ENCODE peak calls at places on chromosomes 3 and 15, in five cellular contexts. One of them, this sample, is unnamed.

GRCh38 chr3:158532099-158532734 is 38.8 kb upstream of the MLF1 start:
- DNase-seq in Panc1: peak; percentile 32
- DNase-seq in AG04450: peak; percentile 23
- DNase-seq in lower lobe of right lung: no peak
- DNase-seq in left lung: no peak
- DNase-seq in this sample: no peak

GRCh38 chr3:155196131-155197075 is 97.1 kb downstream of the STRIT1 start:
- DNase-seq in left lung: no peak
- DNase-seq in Panc1: no peak
- DNase-seq in lower lobe of right lung: no peak
- DNase-seq in AG04450: no peak
- DNase-seq in this sample: no peak

GRCh38 chr3:172152869-172153268 is 113.5 kb downstream of the FNDC3B start:
- DNase-seq in Panc1: no peak
- DNase-seq in left lung: no peak
- DNase-seq in lower lobe of right lung: no peak
- DNase-seq in AG04450: no peak
- DNase-seq in this sample: no peak

GRCh38 chr15:76343313-76343996 is 6.9 kb downstream of the ISL2 start:
- DNase-seq in Panc1: no peak
- DNase-seq in lower lobe of right lung: no peak
- DNase-seq in left lung: no peak
- DNase-seq in AG04450: no peak
- DNase-seq in this sample: no peak

GRCh38 chr3:196159952-196160804 is 51.0 kb downstream of the ZDHHC19 start:
- DNase-seq in left lung: peak; percentile 83
- DNase-seq in lower lobe of right lung: peak; percentile 78
- DNase-seq in AG04450: no peak
- DNase-seq in Panc1: no peak
- DNase-seq in this sample: no peak

GRCh38 chr15:43134157-43134637 is 811 bp downstream of the TMEM62 start:
- DNase-seq in AG04450: no peak
- DNase-seq in left lung: no peak
- DNase-seq in lower lobe of right lung: no peak
- DNase-seq in Panc1: no peak
- DNase-seq in this sample: no peak

GRCh38 chr3:8938021-8938420 is 25.3 kb downstream of the RAD18 start:
- DNase-seq in AG04450: no peak
- DNase-seq in lower lobe of right lung: no peak
- DNase-seq in left lung: no peak
- DNase-seq in Panc1: no peak
- DNase-seq in this sample: no peak

GRCh38 chr3:52084216-52084945 is 28.0 kb upstream of the DUSP7 start:
- DNase-seq in lower lobe of right lung: peak; percentile 15
- DNase-seq in AG04450: no peak
- DNase-seq in left lung: peak; percentile 10
- DNase-seq in Panc1: no peak
- DNase-seq in this sample: no peak

GRCh38 chr3:197178998-197179397 is 119.4 kb downstream of the DLG1 start:
- DNase-seq in Panc1: no peak
- DNase-seq in left lung: no peak
- DNase-seq in AG04450: no peak
- DNase-seq in lower lobe of right lung: no peak
- DNase-seq in this sample: no peak

GRCh38 chr15:40499931-40500330 is 29.1 kb downstream of the CHST14 start:
- DNase-seq in Panc1: no peak
- DNase-seq in left lung: no peak
- DNase-seq in AG04450: no peak
- DNase-seq in lower lobe of right lung: no peak
- DNase-seq in this sample: no peak

GRCh38 chr3:141266797-141267555 is 35.4 kb downstream of the PXYLP1 start:
- DNase-seq in lower lobe of right lung: no peak
- DNase-seq in Panc1: no peak
- DNase-seq in left lung: no peak
- DNase-seq in AG04450: no peak
- DNase-seq in this sample: peak; percentile 51

GRCh38 chr3:177589921-177590336 is 392.6 kb upstream of the TBL1XR1 start:
- DNase-seq in lower lobe of right lung: no peak
- DNase-seq in Panc1: peak; percentile 18
- DNase-seq in left lung: no peak
- DNase-seq in AG04450: peak; percentile 91
- DNase-seq in this sample: no peak

GRCh38 chr3:196498297-196498696 is 5.3 kb downstream of the RNF168 start:
- DNase-seq in lower lobe of right lung: no peak
- DNase-seq in left lung: no peak
- DNase-seq in Panc1: no peak
- DNase-seq in AG04450: no peak
- DNase-seq in this sample: no peak

GRCh38 chr15:89098281-89098680 is 10.0 kb downstream of the ABHD2 start:
- DNase-seq in Panc1: no peak
- DNase-seq in lower lobe of right lung: no peak
- DNase-seq in AG04450: no peak
- DNase-seq in left lung: no peak
- DNase-seq in this sample: no peak

DNA sequence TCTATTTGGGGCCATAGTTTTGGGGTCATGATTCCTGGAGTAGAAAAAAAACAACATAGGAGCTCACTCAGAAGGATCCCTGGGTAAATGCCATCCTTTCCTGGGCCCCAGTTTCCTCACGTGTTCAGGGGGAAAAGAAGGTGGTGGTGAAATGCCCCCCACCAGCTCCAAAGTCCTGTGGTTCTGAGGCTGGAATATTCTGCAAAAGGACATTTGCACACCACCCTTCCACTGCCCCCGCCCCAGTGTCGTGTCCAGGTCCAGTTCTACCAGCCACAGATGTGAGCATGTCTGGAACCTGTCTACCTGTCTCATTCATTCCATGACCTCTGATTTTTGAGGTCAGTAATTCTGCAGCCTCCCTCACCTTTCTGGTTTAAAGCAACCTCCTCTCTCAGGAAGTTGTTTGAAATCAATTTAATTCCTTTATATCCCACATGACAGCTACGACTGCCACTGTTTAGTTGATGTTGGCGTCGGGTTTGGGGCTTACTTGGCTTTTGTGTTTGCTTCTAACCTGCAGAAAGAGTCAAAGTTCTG is 82.1 kb downstream of the SMAD3 start:
- DNase-seq in AG04450: no peak
- DNase-seq in lower lobe of right lung: no peak
- DNase-seq in left lung: no peak
- DNase-seq in Panc1: no peak
- DNase-seq in this sample: no peak
- H3K9me3 ChIP-seq in AG04450: no peaks in the 10 kb centered on the region
- H3K9me3 ChIP-seq in lower lobe of right lung: no peaks in the 10 kb centered on the region
- H3K9me3 ChIP-seq in left lung: no peaks in the 10 kb centered on the region
- H3K9me3 ChIP-seq in Panc1: no peaks in the 10 kb centered on the region
- H3K9me3 ChIP-seq in this sample: no peaks in the 10 kb centered on the region

GRCh38 chr3:11543141-11543947 is 100.4 kb downstream of the VGLL4 start:
- DNase-seq in left lung: no peak
- DNase-seq in lower lobe of right lung: no peak
- DNase-seq in AG04450: no peak
- DNase-seq in Panc1: no peak
- DNase-seq in this sample: no peak

GRCh38 chr3:11544413-11545181 is 99.1 kb downstream of the VGLL4 start:
- DNase-seq in AG04450: no peak
- DNase-seq in left lung: no peak
- DNase-seq in lower lobe of right lung: no peak
- DNase-seq in Panc1: no peak
- DNase-seq in this sample: no peak

GRCh38 chr3:11545186-11545851 is 98.4 kb downstream of the VGLL4 start:
- DNase-seq in AG04450: no peak
- DNase-seq in left lung: no peak
- DNase-seq in Panc1: no peak
- DNase-seq in lower lobe of right lung: no peak
- DNase-seq in this sample: no peak

GRCh38 chr3:11542551-11542950 is 101.2 kb downstream of the VGLL4 start:
- DNase-seq in Panc1: no peak
- DNase-seq in left lung: no peak
- DNase-seq in lower lobe of right lung: no peak
- DNase-seq in AG04450: no peak
- DNase-seq in this sample: no peak

GRCh38 chr3:11543948-11544387 is 99.7 kb downstream of the VGLL4 start:
- DNase-seq in lower lobe of right lung: no peak
- DNase-seq in AG04450: no peak
- DNase-seq in Panc1: no peak
- DNase-seq in left lung: no peak
- DNase-seq in this sample: no peak
- H3K27ac ChIP-seq in lower lobe of right lung: no peak overlapping the region
- H3K27ac ChIP-seq in AG04450: no peak overlapping the region
- H3K27ac ChIP-seq in Panc1: peak overlapping the region; percentile 68
- H3K27ac ChIP-seq in left lung: no peak overlapping the region
- H3K27ac ChIP-seq in this sample: no peak overlapping the region

DNA sequence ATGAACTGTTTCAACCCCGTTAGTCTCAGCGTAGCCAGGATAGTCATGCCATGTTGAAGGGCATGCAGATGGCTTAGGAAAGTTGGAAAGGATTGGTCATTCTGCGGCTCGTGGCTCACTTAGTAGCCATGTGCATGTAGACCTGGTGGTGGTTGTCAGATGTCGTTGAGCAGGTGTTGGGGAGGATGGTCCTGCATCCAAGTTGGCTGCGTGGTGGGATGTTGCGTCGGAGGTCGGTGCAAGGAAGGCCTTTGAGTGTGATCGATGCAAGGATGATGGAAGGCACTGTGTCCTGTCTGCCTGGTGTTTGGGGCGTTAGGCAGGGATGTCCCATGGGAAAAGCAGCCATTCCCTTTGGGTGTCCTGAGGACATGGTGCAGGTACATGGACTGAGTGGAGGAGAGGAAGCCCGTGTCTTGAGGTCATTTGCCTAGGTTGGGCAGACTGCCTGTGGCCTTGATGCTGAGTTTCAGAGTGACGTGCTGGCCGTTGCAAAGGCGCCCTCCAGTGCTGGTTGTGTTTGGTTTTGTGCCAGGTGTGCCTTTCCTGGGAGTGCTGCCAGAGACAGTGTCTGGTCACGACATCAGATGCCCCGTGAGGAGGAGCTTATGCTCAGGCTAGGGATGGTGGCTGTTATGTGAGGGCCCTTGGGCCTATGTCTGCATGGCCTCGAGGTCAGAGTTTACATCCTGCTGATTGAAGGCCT is 103.4 kb downstream of the SNRPN start:
- DNase-seq in lower lobe of right lung: peak; percentile 33
- DNase-seq in Panc1: no peak
- DNase-seq in left lung: no peak
- DNase-seq in AG04450: no peak
- DNase-seq in this sample: no peak
- H3K9me3 ChIP-seq in lower lobe of right lung: peaks cover 100% of the 10 kb centered on the region
- H3K9me3 ChIP-seq in Panc1: peaks cover 72% of the 10 kb centered on the region
- H3K9me3 ChIP-seq in left lung: no peaks in the 10 kb centered on the region
- H3K9me3 ChIP-seq in AG04450: peaks cover 100% of the 10 kb centered on the region
- H3K9me3 ChIP-seq in this sample: peaks cover 100% of the 10 kb centered on the region

DNA sequence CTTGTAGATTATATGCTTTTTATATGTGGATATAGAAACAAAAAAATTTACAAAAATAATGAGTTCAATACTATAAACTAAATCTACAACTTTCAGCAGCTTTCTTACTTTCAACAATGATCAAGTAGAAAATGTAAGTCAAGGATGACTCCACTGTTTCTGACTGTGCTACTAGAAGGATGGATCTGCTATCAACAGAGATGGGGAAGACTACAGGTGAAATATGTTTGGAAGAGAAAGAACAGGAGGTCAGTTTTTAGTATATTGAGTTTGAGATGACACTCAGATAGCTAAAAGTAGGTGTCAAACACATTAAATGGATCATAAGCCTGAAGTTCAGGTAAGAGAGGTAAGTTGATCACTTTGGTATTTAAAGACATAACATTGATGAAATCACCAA is 107.5 kb downstream of the TBC1D5 start:
- DNase-seq in left lung: no peak
- DNase-seq in lower lobe of right lung: no peak
- DNase-seq in AG04450: no peak
- DNase-seq in Panc1: no peak
- DNase-seq in this sample: no peak
- H3K27ac ChIP-seq in left lung: no peak overlapping the region
- H3K27ac ChIP-seq in lower lobe of right lung: no peak overlapping the region
- H3K27ac ChIP-seq in AG04450: no peak overlapping the region
- H3K27ac ChIP-seq in Panc1: no peak overlapping the region
- H3K27ac ChIP-seq in this sample: no peak overlapping the region

This sample was measured in CD4-positive, alpha-beta T cell.